ENCODE peak calls at places on chromosomes 3 and 15, in four cellular contexts. One of them, this sample, is unnamed.

GRCh38 chr3:193869221-193870201 is 266.4 kb upstream of the HES1 start:
- DNase-seq in PC-3: peak; percentile 97
- DNase-seq in GM13976: peak; percentile 45
- DNase-seq in GDM1: peak; percentile 83
- DNase-seq in this sample: no peak

GRCh38 chr3:43496740-43497375 is 125.0 kb downstream of the ANO10 start:
- DNase-seq in PC-3: no peak
- DNase-seq in GM13976: no peak
- DNase-seq in GDM1: no peak
- DNase-seq in this sample: no peak

GRCh38 chr15:35673093-35673573 is 127.2 kb upstream of the DPH6 start:
- DNase-seq in PC-3: no peak
- DNase-seq in GM13976: peak; percentile 15
- DNase-seq in GDM1: no peak
- DNase-seq in this sample: peak; percentile 32

GRCh38 chr15:99925661-99926461 is 192.6 kb upstream of the LYSMD4 start:
- DNase-seq in PC-3: peak; percentile 13
- DNase-seq in GM13976: peak; percentile 72
- DNase-seq in GDM1: no peak
- DNase-seq in this sample: no peak

GRCh38 chr3:99313481-99313880 is 324.9 kb upstream of the COL8A1 start:
- DNase-seq in PC-3: no peak
- DNase-seq in GM13976: no peak
- DNase-seq in GDM1: no peak
- DNase-seq in this sample: no peak

GRCh38 chr3:51974963-51975856 is at the start of gene ABHD14A:
- DNase-seq in PC-3: peak; percentile 81
- DNase-seq in GM13976: peak; percentile 92
- DNase-seq in GDM1: peak; percentile 54
- DNase-seq in this sample: no peak

GRCh38 chr3:71035886-71036285 is 547.6 kb downstream of the FOXP1 start:
- DNase-seq in PC-3: no peak
- DNase-seq in GM13976: no peak
- DNase-seq in GDM1: no peak
- DNase-seq in this sample: no peak

GRCh38 chr3:128584412-128585020 is 66.1 kb downstream of the RPN1 start:
- DNase-seq in PC-3: peak; percentile 85
- DNase-seq in GM13976: peak; percentile 53
- DNase-seq in GDM1: peak; percentile 69
- DNase-seq in this sample: no peak

GRCh38 chr15:88505721-88506120 is 38.2 kb downstream of the MRPS11 start:
- DNase-seq in PC-3: peak; percentile 28
- DNase-seq in GM13976: no peak
- DNase-seq in GDM1: no peak
- DNase-seq in this sample: no peak

GRCh38 chr3:126926684-126927404 is 56.1 kb upstream of the PLXNA1 start:
- DNase-seq in PC-3: peak; percentile 76
- DNase-seq in GM13976: no peak
- DNase-seq in GDM1: no peak
- DNase-seq in this sample: no peak

GRCh38 chr3:58496206-58496605 is 4.3 kb downstream of the KCTD6 start:
- DNase-seq in PC-3: no peak
- DNase-seq in GM13976: no peak
- DNase-seq in GDM1: no peak
- DNase-seq in this sample: no peak

GRCh38 chr3:4522962-4523361 is 29.8 kb downstream of the ITPR1 start:
- DNase-seq in PC-3: no peak
- DNase-seq in GM13976: no peak
- DNase-seq in GDM1: no peak
- DNase-seq in this sample: no peak